ENCODE peak calls at places on chromosomes 6 and 20, in ten cellular contexts. B is upper lobe of right lung; U is AG04449; D is neuronal stem cell; P is brain microvascular endothelial cell; K is activated CD4-positive, CD25-positive, alpha-beta regulatory T cell treated with anti-CD3 and anti-CD28 coated beads, Interleukin-2, amount 50 U/mL, for 72 hours; F is upper lobe of left lung; O is fibroblast of lung; H is T-helper 1 cell; A is globus pallidus. X is an unnamed sample.

GRCh38 chr6:57303931-57304681 is 13.3 kb upstream of the PRIM2 start:
- DNase-seq in B (no peak), A (no peak), U (no peak), H (no peak), P (no peak), D (no peak), F (no peak), O (peak; percentile 47), K (no peak), X (no peak)

GRCh38 chr20:46681032-46681854 is 8.0 kb downstream of the TP53RK start:
- DNase-seq in F (no peak), B (no peak), O (peak; percentile 28), A (peak; percentile 58), H (no peak), D (peak; percentile 67), U (no peak), P (peak; percentile 53), K (peak; percentile 59), X (peak; percentile 19)

GRCh38 chr6:33761922-33762629 is 15.4 kb upstream of the IP6K3 start:
- DNase-seq in A (peak; percentile 77), O (no peak), K (no peak), H (no peak), F (no peak), U (no peak), B (peak; percentile 80), D (no peak), P (peak; percentile 22), X (no peak)

GRCh38 chr20:51022803-51023616 is at the start of gene KCNG1:
- DNase-seq in H (no peak), P (peak; percentile 63), F (peak; percentile 91), A (peak; percentile 9), O (peak; percentile 78), D (peak; percentile 78), U (no peak), K (peak; percentile 37), B (peak; percentile 82), X (no peak)

GRCh38 chr6:37103169-37104039 is 66.5 kb upstream of the PIM1 start:
- DNase-seq in B (peak; percentile 84), D (no peak), O (no peak), K (no peak), P (no peak), A (peak; percentile 53), U (no peak), H (no peak), F (peak; percentile 47), X (no peak)

GRCh38 chr6:168699631-168700315 is 258.8 kb downstream of the SMOC2 start:
- DNase-seq in U (no peak), A (peak; percentile 78), P (no peak), D (no peak), B (peak; percentile 49), O (no peak), H (no peak), K (no peak), F (no peak), X (no peak)

GRCh38 chr6:56652231-56652630 is 9.5 kb upstream of the DST start:
- DNase-seq in A (no peak), K (no peak), O (peak; percentile 83), D (no peak), P (no peak), B (no peak), H (no peak), U (no peak), F (no peak), X (no peak)

GRCh38 chr6:53793318-53793975 is 1.4 kb upstream of the LRRC1 start:
- DNase-seq in P (peak; percentile 60), F (peak; percentile 65), O (peak; percentile 68), U (no peak), B (peak; percentile 70), H (no peak), D (peak; percentile 33), A (no peak), K (no peak), X (peak; percentile 2)

GRCh38 chr6:150689900-150690590 is 90.4 kb downstream of the PLEKHG1 start:
- DNase-seq in A (no peak), P (no peak), F (no peak), U (no peak), B (no peak), O (no peak), D (no peak), K (no peak), H (no peak), X (no peak)

GRCh38 chr20:59084041-59084841 is 41.7 kb upstream of the PRELID3B start:
- DNase-seq in A (no peak), H (no peak), K (no peak), B (no peak), P (no peak), F (no peak), O (no peak), U (no peak), D (no peak), X (no peak)

GRCh38 chr6:45590225-45590624 is 212.5 kb upstream of the SUPT3H start:
- DNase-seq in O (peak; percentile 93), D (no peak), K (no peak), B (no peak), P (peak; percentile 20), A (no peak), H (no peak), U (peak; percentile 89), F (no peak), X (no peak)

GRCh38 chr20:58012731-58013510 is 215.5 kb downstream of the ANKRD60 start:
- DNase-seq in U (no peak), B (no peak), O (peak; percentile 41), D (no peak), F (no peak), P (no peak), K (no peak), A (peak; percentile 20), H (no peak), X (no peak)

GRCh38 chr6:127404594-127405178 is 54.5 kb downstream of the KIAA0408 start:
- DNase-seq in O (no peak), K (no peak), A (no peak), B (no peak), U (no peak), P (no peak), F (no peak), H (no peak), D (no peak), X (no peak)

GRCh38 chr6:162337412-162337811 is 390.2 kb downstream of the PRKN start:
- DNase-seq in P (no peak), O (no peak), F (no peak), H (no peak), D (no peak), A (no peak), U (no peak), B (no peak), K (no peak), X (no peak)

GRCh38 chr20:35739294-35740163 is 2.5 kb downstream of the RBM39 start:
- DNase-seq in K (no peak), P (no peak), O (peak; percentile 26), H (no peak), D (no peak), F (no peak), U (no peak), B (no peak), A (no peak), X (no peak)

GRCh38 chr6:148367418-148368024 is 24.9 kb downstream of the SASH1 start:
- DNase-seq in P (peak; percentile 51), K (no peak), B (no peak), O (peak; percentile 34), H (no peak), A (no peak), F (no peak), D (no peak), U (no peak), X (no peak)

GRCh38 chr6:114007451-114007953 is 36.6 kb upstream of the HDAC2 start:
- DNase-seq in P (no peak), H (no peak), U (no peak), O (peak; percentile 37), F (no peak), B (no peak), K (no peak), D (no peak), A (no peak), X (no peak)

GRCh38 chr20:19713851-19714716 is 44.0 kb upstream of the RIN2 start:
- DNase-seq in D (no peak), U (no peak), K (no peak), H (no peak), O (no peak), F (no peak), A (no peak), P (no peak), B (no peak), X (no peak)

GRCh38 chr20:62197801-62198200 is 15.0 kb downstream of the MTG2 start:
- DNase-seq in P (no peak), A (no peak), U (no peak), B (no peak), F (peak; percentile 66), K (no peak), O (no peak), H (no peak), D (no peak), X (no peak)

GRCh38 chr6:92770540-92770939 is 648.8 kb downstream of the EPHA7 start:
- DNase-seq in B (no peak), P (no peak), O (no peak), H (no peak), K (no peak), F (no peak), D (no peak), A (no peak), U (no peak), X (no peak)

GRCh38 chr6:10407674-10408054 is 7.2 kb downstream of the TFAP2A start:
- DNase-seq in P (no peak), D (no peak), H (no peak), K (no peak), U (no peak), O (no peak), A (no peak), F (no peak), B (no peak), X (no peak)

GRCh38 chr20:31663838-31664695 is 26.4 kb downstream of the COX4I2 start:
- DNase-seq in P (no peak), D (no peak), U (no peak), B (peak; percentile 78), F (peak; percentile 46), H (no peak), A (peak; percentile 74), K (no peak), O (no peak), X (no peak)

GRCh38 chr6:30149234-30149633 is 11.8 kb downstream of the TRIM10 start:
- DNase-seq in F (no peak), U (no peak), O (no peak), D (no peak), P (no peak), B (no peak), A (no peak), K (no peak), H (no peak), X (no peak)

X was measured in T-cell.